ENCODE peak calls at places on chromosomes 12 and 14, in ten cellular contexts. G is fibroblast of lung, T is endothelial cell, I is AG04449, Z is type B pancreatic cell, M is fibroblast of pulmonary artery, B is astrocyte of the spinal cord, K is coronary artery, C is activated B cell treated with CpG ODN at 0.5 μM for 24 hours, A is cardiac fibroblast. J is an unnamed sample.

GRCh38 chr14:100282766-100283419 is 23.4 kb downstream of the SLC25A29 start:
- DNase-seq in C (no peak), T (no peak), Z (no peak), B (no peak), A (no peak), G (no peak), M (no peak), I (no peak), K (no peak), J (no peak)

GRCh38 chr14:104953896-104954656 is 24.1 kb downstream of the AHNAK2 start:
- DNase-seq in C (no peak), T (no peak), M (no peak), B (no peak), K (no peak), G (no peak), A (no peak), I (no peak), Z (no peak), J (no peak)

GRCh38 chr12:26843306-26843705 is 10.3 kb upstream of the ITPR2 start:
- DNase-seq in I (no peak), A (no peak), G (no peak), K (no peak), M (no peak), B (no peak), T (no peak), Z (no peak), C (no peak), J (no peak)

GRCh38 chr12:122412851-122413433 is 9.5 kb downstream of the CLIP1 start:
- DNase-seq in M (no peak), T (no peak), C (no peak), G (no peak), K (no peak), B (no peak), A (no peak), Z (no peak), I (no peak), J (no peak)

GRCh38 chr14:49892301-49892635 is 614 bp upstream of the ARF6 start:
- DNase-seq in B (peak; percentile 84), T (no peak), C (no peak), G (peak; percentile 92), I (peak; percentile 36), M (peak; percentile 92), A (peak; percentile 89), Z (no peak), K (no peak), J (peak; percentile 67)

GRCh38 chr14:74582910-74583581 is 29.0 kb downstream of the LTBP2 start:
- DNase-seq in A (peak; percentile 65), Z (no peak), B (no peak), M (peak; percentile 78), K (peak; percentile 82), C (no peak), I (no peak), T (no peak), G (peak; percentile 85), J (peak; percentile 66)

GRCh38 chr14:45947785-45948184 is 694.8 kb upstream of the MIS18BP1 start:
- DNase-seq in K (no peak), I (no peak), B (no peak), A (no peak), G (no peak), Z (no peak), C (no peak), M (no peak), T (no peak), J (no peak)

GRCh38 chr12:2113080-2113479 is 60.3 kb downstream of the CACNA1C start:
- DNase-seq in A (no peak), T (no peak), C (no peak), K (no peak), G (no peak), Z (no peak), B (no peak), M (no peak), I (no peak), J (no peak)

GRCh38 chr14:55707365-55707804 is 127.4 kb downstream of the KTN1 start:
- DNase-seq in C (no peak), G (peak; percentile 76), A (peak; percentile 77), M (peak; percentile 77), I (peak; percentile 23), B (peak; percentile 65), K (no peak), Z (no peak), T (no peak), J (peak; percentile 70)

GRCh38 chr12:5432011-5432400 is at the start of gene NTF3:
- DNase-seq in G (peak; percentile 51), B (no peak), K (no peak), M (peak; percentile 29), C (no peak), A (peak; percentile 20), Z (no peak), I (no peak), T (peak; percentile 32), J (no peak)

GRCh38 chr12:42962384-42962783 is 372.8 kb upstream of the PRICKLE1 start:
- DNase-seq in Z (no peak), I (no peak), K (no peak), A (no peak), G (no peak), M (no peak), C (no peak), B (no peak), T (no peak), J (no peak)

GRCh38 chr12:122094735-122095561 is 16.4 kb downstream of the MLXIP start:
- DNase-seq in I (no peak), C (no peak), Z (no peak), B (peak; percentile 38), M (peak; percentile 67), G (peak; percentile 67), K (no peak), T (no peak), A (peak; percentile 54), J (no peak)

GRCh38 chr12:88056571-88056970 is 27.4 kb upstream of the C12orf50 start:
- DNase-seq in G (no peak), C (no peak), K (no peak), I (no peak), Z (no peak), A (peak; percentile 14), B (no peak), T (no peak), M (no peak), J (no peak)

GRCh38 chr12:88057994-88058718 is 29.0 kb upstream of the C12orf50 start:
- DNase-seq in G (no peak), A (peak; percentile 79), K (no peak), M (peak; percentile 84), Z (no peak), B (no peak), I (no peak), T (no peak), C (no peak), J (peak; percentile 25)

DNA sequence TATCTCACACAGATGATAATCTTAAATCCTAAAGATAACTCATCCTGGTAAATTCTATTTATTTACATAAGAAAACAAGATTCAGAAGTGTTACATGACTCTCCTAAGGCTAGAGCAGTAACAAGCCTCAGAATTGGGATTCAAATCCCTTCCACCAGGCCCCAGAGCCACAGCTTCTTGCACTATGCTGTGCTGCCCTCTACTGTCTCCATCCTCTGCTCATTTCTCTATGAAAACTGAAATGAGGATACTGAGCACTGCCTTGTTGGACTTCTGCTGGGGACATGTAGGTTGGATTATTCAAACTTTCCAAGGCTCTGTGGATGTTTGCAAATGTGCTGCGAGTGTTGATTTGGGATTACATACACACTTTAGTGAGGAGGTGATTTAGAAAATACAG is 23.5 kb upstream of the C12orf50 start:
- DNase-seq in M (peak; percentile 69), G (peak; percentile 58), B (peak; percentile 46), Z (no peak), C (no peak), T (peak; percentile 18), A (peak; percentile 59), K (no peak), I (no peak), J (peak; percentile 31)
- TF ChIP-seq CTCF in M (peak; percentile 68), G (peak; percentile 68), B (peak; percentile 67), Z (peak; percentile 58), C (no peak), T (no peak), A (peak; percentile 48), K (no peak), I (peak; percentile 59), J (peak; percentile 61)

DNA sequence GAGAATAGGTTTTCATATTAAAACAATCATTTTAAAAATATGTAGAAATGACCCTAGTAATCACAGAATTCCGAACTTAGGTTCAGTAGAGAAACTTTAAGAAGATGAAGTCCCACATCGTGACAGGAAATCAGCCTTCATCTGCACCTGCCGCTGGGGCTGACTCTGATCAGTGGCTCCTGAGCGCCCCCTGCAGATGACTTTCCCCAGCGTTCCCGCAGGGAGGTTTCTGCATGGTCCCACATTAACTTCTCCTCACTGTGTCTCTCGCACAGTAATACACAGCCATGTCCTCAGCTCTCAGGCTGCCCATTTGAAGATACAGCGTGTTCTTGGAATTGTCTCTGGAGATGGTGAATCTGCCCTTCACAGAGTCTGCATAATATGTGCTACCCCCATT is 1131.1 kb downstream of the TMEM121 start:
- DNase-seq in M (no peak), C (peak; percentile 49), T (no peak), B (no peak), K (no peak), A (no peak), Z (no peak), I (no peak), G (no peak), J (no peak)
- TF ChIP-seq CTCF in M (no peak), C (no peak), T (no peak), B (no peak), K (no peak), A (no peak), Z (no peak), I (no peak), G (no peak), J (no peak)

GRCh38 chr14:59130472-59130871 is 58.0 kb upstream of the DAAM1 start:
- DNase-seq in B (no peak), K (no peak), T (no peak), Z (no peak), A (no peak), C (no peak), M (no peak), G (no peak), I (no peak), J (no peak)

GRCh38 chr14:59131926-59132763 is 56.3 kb upstream of the DAAM1 start:
- DNase-seq in G (no peak), B (no peak), K (no peak), M (no peak), C (no peak), A (no peak), I (no peak), T (no peak), Z (no peak), J (no peak)

GRCh38 chr14:59134307-59134706 is 54.2 kb upstream of the DAAM1 start:
- DNase-seq in A (no peak), I (no peak), K (no peak), B (no peak), G (no peak), T (no peak), M (no peak), Z (no peak), C (no peak), J (no peak)

GRCh38 chr14:59133709-59134108 is 54.8 kb upstream of the DAAM1 start:
- DNase-seq in M (no peak), C (no peak), A (no peak), G (no peak), Z (no peak), B (no peak), T (no peak), I (no peak), K (no peak), J (no peak)

GRCh38 chr14:59133202-59133601 is 55.3 kb upstream of the DAAM1 start:
- DNase-seq in A (peak; percentile 16), I (no peak), B (no peak), K (no peak), C (no peak), Z (no peak), T (no peak), M (peak; percentile 31), G (peak; percentile 36), J (peak; percentile 16)
- TF ChIP-seq CTCF in A (no peak), I (no peak), B (peak; percentile 27), K (no peak), C (no peak), Z (peak; percentile 26), T (no peak), M (peak; percentile 32), G (peak; percentile 47), J (no peak)

GRCh38 chr14:52013984-52014600 is 24.7 kb downstream of the RTRAF start:
- DNase-seq in Z (no peak), I (no peak), K (no peak), M (no peak), B (no peak), A (no peak), G (no peak), T (peak; percentile 45), C (no peak), J (peak; percentile 56)
- TF ChIP-seq CTCF in Z (peak; percentile 65), I (peak; percentile 5), K (no peak), M (peak; percentile 20), B (peak; percentile 31), A (peak; percentile 32), G (peak; percentile 17), T (peak; percentile 33), C (no peak), J (no peak)